ENCODE peak calls at places on chromosomes 4 and X, in eight cellular contexts. N, P, C, O, H, R, Z and B are unnamed samples.

GRCh38 chr4:113447695-113448265 is 313.8 kb downstream of the CAMK2D start:
- DNase-seq in H (no peak), R (no peak), Z (no peak), C (no peak), O (peak), N (no peak), P (no peak), B (no peak)

GRCh38 chr4:176313596-176314341 is 6.0 kb upstream of the SPCS3 start:
- DNase-seq in O (no peak), Z (no peak), H (no peak), N (no peak), P (no peak), C (no peak), R (no peak), B (no peak)

GRCh38 chr4:86484241-86484640 is 109.9 kb upstream of the PTPN13 start:
- DNase-seq in O (no peak), Z (no peak), N (no peak), P (no peak), C (no peak), H (no peak), R (no peak), B (no peak)

GRCh38 chr4:122701965-122702364 is 30.5 kb upstream of the BBS12 start:
- DNase-seq in P (no peak), C (no peak), R (no peak), O (no peak), H (no peak), N (no peak), Z (no peak), B (no peak)

GRCh38 chr4:7515390-7515902 is 80.7 kb upstream of the PSAPL1 start:
- DNase-seq in N (no peak), Z (no peak), R (no peak), H (no peak), O (no peak), P (no peak), C (no peak), B (no peak)

GRCh38 chr4:144861471-144861870 is 215.5 kb downstream of the HHIP start:
- DNase-seq in P (no peak), R (no peak), N (no peak), Z (no peak), C (no peak), H (no peak), O (no peak), B (no peak)

GRCh38 chr4:145195167-145195952 is 15.0 kb upstream of the OTUD4 start:
- DNase-seq in R (no peak), C (no peak), P (no peak), H (no peak), N (no peak), Z (no peak), O (no peak), B (no peak)

GRCh38 chrX:2609431-2610238 is 81.5 kb upstream of the CD99 start:
- DNase-seq in P (no peak), H (no peak), O (no peak), Z (no peak), C (no peak), N (no peak), R (peak), B (no peak)

GRCh38 chr4:8410641-8411271 is 29.8 kb downstream of the ACOX3 start:
- DNase-seq in C (no peak), P (peak), Z (no peak), N (no peak), R (peak), O (peak), H (no peak), B (no peak)

GRCh38 chrX:6071755-6072154 is 156.9 kb downstream of the NLGN4X start:
- DNase-seq in P (no peak), N (no peak), C (no peak), Z (no peak), R (no peak), O (no peak), H (no peak), B (no peak)

GRCh38 chrX:43644124-43644701 is 11.9 kb upstream of the MAOA start:
- DNase-seq in N (no peak), H (no peak), O (peak), R (peak), Z (no peak), P (no peak), C (no peak), B (no peak)

GRCh38 chr4:64670647-64671046 is 261.4 kb upstream of the TECRL start:
- DNase-seq in O (no peak), H (no peak), N (no peak), R (no peak), C (no peak), Z (no peak), P (no peak), B (no peak)

GRCh38 chrX:70434914-70435586 is 9.6 kb upstream of the DLG3 start:
- DNase-seq in R (peak), O (peak), C (no peak), N (peak), H (no peak), P (no peak), Z (no peak), B (no peak)

GRCh38 chrX:47619486-47620302 is at the start of gene SYN1:
- DNase-seq in C (peak), N (peak), R (peak), H (peak), P (peak), O (peak), Z (peak), B (peak)

GRCh38 chr4:124431663-124432192 is 280.8 kb downstream of the ANKRD50 start:
- DNase-seq in R (peak), N (no peak), H (no peak), O (no peak), C (no peak), Z (no peak), P (no peak), B (no peak)

GRCh38 chr4:127162741-127163140 is 470.0 kb upstream of the INTU start:
- DNase-seq in R (peak), H (no peak), P (no peak), C (no peak), N (no peak), Z (no peak), O (no peak), B (no peak)

GRCh38 chr4:8763966-8764901 is 107.4 kb downstream of the HMX1 start:
- DNase-seq in O (no peak), H (no peak), C (no peak), Z (no peak), P (peak), R (no peak), N (no peak), B (no peak)

GRCh38 chrX:39559229-39559628 is 538.5 kb downstream of the BCOR start:
- DNase-seq in P (no peak), R (peak), H (no peak), C (no peak), N (no peak), O (no peak), Z (no peak), B (no peak)

GRCh38 chr4:13248621-13249298 is 235.4 kb downstream of the RAB28 start:
- DNase-seq in Z (no peak), P (no peak), N (no peak), H (no peak), C (no peak), R (peak), O (no peak), B (no peak)

GRCh38 chrX:791479-792034 is 161.0 kb downstream of the SHOX start:
- DNase-seq in Z (no peak), H (no peak), P (no peak), N (no peak), R (no peak), O (no peak), C (no peak), B (no peak)

GRCh38 chr4:41156574-41156973 is 57.8 kb downstream of the APBB2 start:
- DNase-seq in R (peak), H (no peak), O (no peak), Z (no peak), C (no peak), P (no peak), N (no peak), B (no peak)

GRCh38 chr4:45580306-45580705 is 543.5 kb downstream of the GABRG1 start:
- DNase-seq in N (no peak), Z (no peak), P (no peak), R (no peak), O (no peak), H (no peak), C (no peak), B (no peak)